ENCODE peak calls at places on chromosome 1, in ten cellular contexts. Q is H54, A is NCI-H1092 treated with DMSO at 0.1 percent for 48 hours, B is fibroblast of pulmonary artery, N is Ammon's horn, M is GM12865, T is posterior cingulate gyrus, U is cardiac muscle cell, H is NCI-H1436 treated with DMSO at 0.1 percent for 48 hours, S is Caco-2. D is an unnamed sample.

GRCh38 chr1:228378453-228379164 is 28.0 kb downstream of the TRIM11 start:
- DNase-seq in A (peak; percentile 56), N (peak; percentile 58), H (peak; percentile 59), T (peak; percentile 64), Q (no peak), S (peak; percentile 68), U (peak; percentile 93), B (peak; percentile 87), M (no peak), D (peak; percentile 3)

GRCh38 chr1:16162163-16162822 is 6.4 kb upstream of the EPHA2 start:
- DNase-seq in S (no peak), U (peak; percentile 52), A (no peak), B (no peak), N (no peak), H (no peak), Q (no peak), M (no peak), T (no peak), D (no peak)

GRCh38 chr1:156214024-156214748 is 1.4 kb downstream of the PMF1 start:
- DNase-seq in B (peak; percentile 53), Q (peak; percentile 84), S (no peak), N (no peak), H (no peak), A (no peak), M (no peak), T (no peak), U (no peak), D (no peak)

GRCh38 chr1:147579532-147580199 is 38.4 kb downstream of the BCL9 start:
- DNase-seq in B (peak; percentile 39), N (no peak), A (no peak), M (peak; percentile 6), U (no peak), T (no peak), H (no peak), S (peak; percentile 84), Q (no peak), D (no peak)

GRCh38 chr1:10738125-10738746 is 58.2 kb downstream of the CASZ1 start:
- DNase-seq in A (peak; percentile 39), H (no peak), B (no peak), U (no peak), S (no peak), T (no peak), Q (no peak), N (no peak), M (no peak), D (no peak)

GRCh38 chr1:25906644-25907300 is 553 bp upstream of the STMN1 start:
- DNase-seq in N (no peak), H (no peak), S (no peak), M (no peak), T (no peak), B (no peak), U (peak; percentile 28), A (peak; percentile 80), Q (no peak), D (peak; percentile 39)

GRCh38 chr1:73176902-73177301 is 894.6 kb upstream of the NEGR1 start:
- DNase-seq in M (no peak), U (no peak), S (no peak), H (no peak), A (no peak), N (no peak), B (no peak), T (no peak), Q (no peak), D (no peak)

GRCh38 chr1:68205794-68206358 is 26.4 kb downstream of the WLS start:
- DNase-seq in M (no peak), Q (no peak), S (no peak), H (no peak), B (no peak), T (no peak), A (no peak), U (no peak), N (no peak), D (no peak)

GRCh38 chr1:186026946-186027345 is 292.8 kb downstream of the HMCN1 start:
- DNase-seq in U (no peak), B (no peak), A (no peak), Q (no peak), N (no peak), T (no peak), S (no peak), H (no peak), M (no peak), D (no peak)

GRCh38 chr1:118479351-118479750 is 294.3 kb upstream of the SPAG17 start:
- DNase-seq in H (no peak), M (no peak), S (peak; percentile 43), N (no peak), B (no peak), U (no peak), A (peak; percentile 54), Q (no peak), T (no peak), D (no peak)

GRCh38 chr1:244171241-244171985 is 120.3 kb downstream of the ZBTB18 start:
- DNase-seq in U (no peak), H (no peak), M (no peak), Q (no peak), A (no peak), N (peak; percentile 80), B (no peak), T (peak; percentile 71), S (no peak), D (no peak)

GRCh38 chr1:112737573-112737972 is 22.4 kb upstream of the PPM1J start:
- DNase-seq in N (no peak), U (no peak), S (no peak), M (no peak), Q (no peak), A (no peak), H (no peak), T (no peak), B (no peak), D (no peak)

GRCh38 chr1:192763243-192763642 is 45.6 kb upstream of the RGS2 start:
- DNase-seq in M (no peak), U (no peak), N (no peak), B (peak; percentile 19), S (no peak), H (no peak), T (no peak), Q (no peak), A (no peak), D (no peak)

GRCh38 chr1:21284206-21285137 is 5.8 kb downstream of the ECE1 start:
- DNase-seq in Q (no peak), A (peak; percentile 31), N (no peak), U (no peak), T (no peak), M (no peak), H (no peak), B (no peak), S (no peak), D (no peak)

GRCh38 chr1:159008744-159009188 is 941 bp upstream of the IFI16 start:
- DNase-seq in H (no peak), B (no peak), T (no peak), U (no peak), N (no peak), M (peak; percentile 91), Q (no peak), S (no peak), A (no peak), D (no peak)

GRCh38 chr1:151238467-151238739 is 16.1 kb upstream of the PSMD4 start:
- DNase-seq in S (no peak), H (no peak), B (peak; percentile 67), U (no peak), Q (peak; percentile 91), M (no peak), T (no peak), A (no peak), N (peak; percentile 49), D (no peak)

GRCh38 chr1:197675475-197676324 is 99.6 kb downstream of the DENND1B start:
- DNase-seq in S (no peak), N (peak; percentile 13), Q (no peak), A (no peak), M (no peak), B (peak; percentile 55), U (no peak), H (peak; percentile 42), T (no peak), D (no peak)